ENCODE peak calls at places on chromosomes 12 and 14, in five cellular contexts. Z is heart left ventricle; Q is CD8-positive, alpha-beta memory T cell; I is left ventricle myocardium inferior; A is IMR-90. D is an unnamed sample. For H3K36me3 and H3K4me1, the result is how much of the 10 kb centered on the place peaks cover.

GRCh38 chr14:69658664-69659261 is 47.4 kb downstream of the SUSD6 start:
- DNase-seq in Z (no peak), Q (no peak), I (no peak), A (peak), D (no peak)

GRCh38 chr12:93130371-93131049 is 201.4 kb upstream of the EEA1 start:
- DNase-seq in Z (no peak), Q (no peak), I (no peak), A (no peak), D (no peak)

GRCh38 chr12:93002278-93003054 is 73.4 kb upstream of the EEA1 start:
- DNase-seq in Z (no peak), Q (no peak), I (no peak), A (peak), D (peak)

GRCh38 chr12:103626498-103626897 is 39.4 kb downstream of the STAB2 start:
- DNase-seq in Z (peak), Q (no peak), I (peak), A (peak), D (peak)

GRCh38 chr12:49662998-49663843 is 39.9 kb downstream of the PRPF40B start:
- DNase-seq in Z (peak), Q (peak), I (peak), A (peak), D (peak)

GRCh38 chr12:48296586-48297396 is 53.9 kb downstream of the ZNF641 start:
- DNase-seq in Z (peak), Q (peak), I (peak), A (peak), D (peak)

GRCh38 chr14:105500726-105501101 is 9.7 kb downstream of the TEDC1 start:
- DNase-seq in Z (no peak), Q (no peak), I (no peak), A (no peak), D (peak)

GRCh38 chr14:68394719-68395117 is 398.1 kb downstream of the ZFP36L1 start:
- DNase-seq in Z (no peak), Q (no peak), I (peak), A (no peak), D (no peak)

GRCh38 chr14:93042968-93043940 is 72.5 kb downstream of the ITPK1 start:
- DNase-seq in Z (peak), Q (no peak), I (peak), A (peak), D (peak)

GRCh38 chr12:94041833-94042232 is 106.5 kb upstream of the PLXNC1 start:
- DNase-seq in Z (no peak), Q (no peak), I (no peak), A (no peak), D (no peak)

GRCh38 chr14:77409131-77409533 is 14.2 kb downstream of the NOXRED1 start:
- DNase-seq in Z (no peak), Q (no peak), I (no peak), A (no peak), D (no peak)

GRCh38 chr14:87097021-87097420 is 896.0 kb downstream of the GALC start:
- DNase-seq in Z (no peak), Q (no peak), I (no peak), A (peak), D (no peak)

GRCh38 chr12:50112456-50113218 is 601 bp downstream of the COX14 start:
- DNase-seq in Z (no peak), Q (no peak), I (no peak), A (no peak), D (no peak)

GRCh38 chr14:67733609-67734008 is 31.9 kb downstream of the RDH12 start:
- DNase-seq in Z (no peak), Q (no peak), I (no peak), A (no peak), D (no peak)

GRCh38 chr12:106957617-106958016 is 1.9 kb downstream of the TMEM263 start:
- DNase-seq in Z (no peak), Q (no peak), I (no peak), A (no peak), D (no peak)

GRCh38 chr14:68842298-68842697 is 49.4 kb upstream of the ZFP36L1 start:
- DNase-seq in Z (no peak), Q (no peak), I (no peak), A (peak), D (no peak)

GRCh38 chr12:11882301-11883019 is 188.3 kb upstream of the BCL2L14 start:
- DNase-seq in Z (no peak), Q (no peak), I (no peak), A (no peak), D (no peak)

GRCh38 chr14:69358233-69358963 is 39.7 kb downstream of the ERH start:
- DNase-seq in Z (no peak), Q (no peak), I (no peak), A (peak), D (no peak)

GRCh38 chr14:58082011-58082410 is 70.0 kb downstream of the ARMH4 start:
- DNase-seq in Z (no peak), Q (no peak), I (no peak), A (peak), D (no peak)

GRCh38 chr12:57169969-57170368 is 22.6 kb upstream of the LRP1-AS start:
- DNase-seq in Z (no peak), Q (no peak), I (no peak), A (no peak), D (no peak)

GRCh38 chr12:57173089-57173488 is 25.7 kb upstream of the LRP1-AS start:
- DNase-seq in Z (no peak), Q (no peak), I (no peak), A (no peak), D (no peak)

GRCh38 chr12:57173683-57174082 is 26.3 kb upstream of the LRP1-AS start:
- DNase-seq in Z (no peak), Q (no peak), I (no peak), A (no peak), D (no peak)

GRCh38 chr12:57170408-57170807 is 23.0 kb upstream of the LRP1-AS start:
- DNase-seq in Z (no peak), Q (no peak), I (no peak), A (no peak), D (no peak)

DNA sequence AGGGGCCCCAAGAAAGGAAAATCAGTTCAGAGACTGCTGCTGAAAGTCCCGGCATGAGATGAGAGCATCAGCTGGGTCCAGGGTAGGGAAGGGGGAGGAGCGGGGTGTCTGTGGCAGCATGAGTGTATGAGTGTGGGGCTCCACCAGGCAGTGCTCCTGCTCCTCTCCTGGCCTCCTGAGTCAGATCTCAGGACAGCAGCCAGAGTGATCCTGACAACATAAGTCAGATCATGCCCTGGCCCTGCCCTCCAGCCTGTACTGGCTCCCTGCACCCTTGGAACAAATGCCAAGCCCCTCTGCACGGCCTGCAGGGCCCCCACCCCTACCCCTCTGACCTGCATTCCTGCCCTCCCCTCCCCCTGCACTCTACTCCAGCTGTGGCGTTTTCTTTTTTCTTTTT is 24.2 kb upstream of the LRP1-AS start:
- DNase-seq in Z (no peak), Q (no peak), I (no peak), A (peak), D (no peak)
- H3K36me3 ChIP-seq in Z (half or more), Q (under half), I (half or more), A (half or more), D (under half)

GRCh38 chr12:1918081-1918874 is at the start of gene CACNA2D4:
- DNase-seq in Z (no peak), Q (no peak), I (no peak), A (no peak), D (no peak)
- H3K27ac ChIP-seq in Z (no peak), Q (no peak), I (peak), A (no peak), D (no peak)

GRCh38 chr12:13147688-13148531 is 44.4 kb upstream of the GSG1 start:
- DNase-seq in Z (no peak), Q (no peak), I (no peak), A (no peak), D (no peak)
- H3K4me1 ChIP-seq in Z (under half), Q (under half), I (half or more), A (under half), D (under half)

GRCh38 chr12:31297572-31298509 is 28.1 kb downstream of the SINHCAF start:
- DNase-seq in Z (no peak), Q (no peak), I (no peak), A (no peak), D (no peak)
- H3K36me3 ChIP-seq in Z (under half), Q (under half), I (under half), A (under half), D (under half)

GRCh38 chr12:118501489-118501888 is 125.1 kb downstream of the SUDS3 start:
- DNase-seq in Z (no peak), Q (no peak), I (no peak), A (no peak), D (no peak)

GRCh38 chr12:118500302-118500701 is 123.9 kb downstream of the SUDS3 start:
- DNase-seq in Z (no peak), Q (no peak), I (no peak), A (no peak), D (no peak)

GRCh38 chr12:118494776-118495175 is 118.4 kb downstream of the SUDS3 start:
- DNase-seq in Z (no peak), Q (no peak), I (no peak), A (no peak), D (no peak)

GRCh38 chr12:118495296-118495695 is 118.9 kb downstream of the SUDS3 start:
- DNase-seq in Z (no peak), Q (no peak), I (no peak), A (no peak), D (no peak)

GRCh38 chr12:118498171-118498570 is 121.8 kb downstream of the SUDS3 start:
- DNase-seq in Z (peak), Q (no peak), I (no peak), A (no peak), D (no peak)
- H3K27ac ChIP-seq in Z (no peak), Q (no peak), I (peak), A (no peak), D (no peak)